ENCODE peak calls at places on chromosomes 3 and 15, in seven cellular contexts. P, Q, Y, S, G, Z and C are unnamed samples.

GRCh38 chr3:167406876-167407492 is 26.9 kb upstream of the ZBBX start:
- DNase-seq in P (peak), Q (peak), Y (peak), S (peak), G (peak), Z (peak), C (peak)

GRCh38 chr3:169026543-169027181 is 636.9 kb downstream of the MECOM start:
- DNase-seq in P (no peak), Q (no peak), Y (no peak), S (no peak), G (peak), Z (peak), C (no peak)

GRCh38 chr3:183491923-183492848 is 63.3 kb downstream of the KLHL6 start:
- DNase-seq in P (peak), Q (no peak), Y (no peak), S (no peak), G (no peak), Z (no peak), C (no peak)

GRCh38 chr15:101167791-101168462 is 83.9 kb downstream of the CHSY1 start:
- DNase-seq in P (no peak), Q (no peak), Y (no peak), S (no peak), G (peak), Z (no peak), C (no peak)

GRCh38 chr15:55496716-55497115 is 11.3 kb downstream of the DNAAF4 start:
- DNase-seq in P (no peak), Q (no peak), Y (no peak), S (no peak), G (no peak), Z (no peak), C (no peak)

GRCh38 chr3:94175677-94176076 is 112.8 kb downstream of the NSUN3 start:
- DNase-seq in P (no peak), Q (no peak), Y (no peak), S (no peak), G (no peak), Z (no peak), C (no peak)

GRCh38 chr15:99722406-99722805 is 10.8 kb downstream of the LYSMD4 start:
- DNase-seq in P (no peak), Q (no peak), Y (no peak), S (no peak), G (no peak), Z (no peak), C (no peak)

GRCh38 chr15:88401972-88402656 is 65.1 kb downstream of the MRPL46 start:
- DNase-seq in P (peak), Q (no peak), Y (peak), S (no peak), G (no peak), Z (no peak), C (peak)

GRCh38 chr15:80152896-80153876 is at the start of gene FAH:
- DNase-seq in P (peak), Q (no peak), Y (peak), S (peak), G (peak), Z (peak), C (no peak)

GRCh38 chr15:70378126-70379031 is 280.7 kb upstream of the TLE3 start:
- DNase-seq in P (peak), Q (no peak), Y (no peak), S (no peak), G (no peak), Z (no peak), C (no peak)

GRCh38 chr3:146222204-146223046 is 28.5 kb downstream of the PLSCR4 start:
- DNase-seq in P (no peak), Q (no peak), Y (no peak), S (peak), G (peak), Z (no peak), C (no peak)

GRCh38 chr15:89898628-89899302 is 5.0 kb upstream of the AP3S2 start:
- DNase-seq in P (no peak), Q (no peak), Y (peak), S (no peak), G (peak), Z (no peak), C (no peak)

GRCh38 chr15:99618941-99619411 is 53.2 kb downstream of the MEF2A start:
- DNase-seq in P (no peak), Q (no peak), Y (no peak), S (no peak), G (no peak), Z (no peak), C (no peak)

GRCh38 chr3:41195970-41196369 is 3.3 kb upstream of the CTNNB1 start:
- DNase-seq in P (no peak), Q (no peak), Y (no peak), S (no peak), G (no peak), Z (peak), C (no peak)

GRCh38 chr15:40301467-40302179 is 6.1 kb downstream of the PLCB2 start:
- DNase-seq in P (no peak), Q (no peak), Y (no peak), S (no peak), G (no peak), Z (no peak), C (no peak)

GRCh38 chr3:141050576-141050912 is 603 bp upstream of the SPSB4 start:
- DNase-seq in P (no peak), Q (no peak), Y (no peak), S (peak), G (peak), Z (no peak), C (no peak)

GRCh38 chr3:182182531-182182968 is 470.8 kb downstream of the SOX2 start:
- DNase-seq in P (no peak), Q (no peak), Y (no peak), S (peak), G (peak), Z (peak), C (no peak)

GRCh38 chr3:130800829-130801228 is 54.2 kb upstream of the PIK3R4 start:
- DNase-seq in P (no peak), Q (no peak), Y (no peak), S (no peak), G (peak), Z (no peak), C (no peak)

GRCh38 chr3:47359283-47359682 is 21.5 kb upstream of the PTPN23 start:
- DNase-seq in P (no peak), Q (no peak), Y (no peak), S (no peak), G (no peak), Z (no peak), C (no peak)

GRCh38 chr15:43132830-43133428 is 457 bp upstream of the TMEM62 start:
- DNase-seq in P (no peak), Q (no peak), Y (no peak), S (no peak), G (no peak), Z (no peak), C (no peak)

GRCh38 chr3:148816427-148816826 is 11.2 kb upstream of the CPB1 start:
- DNase-seq in P (no peak), Q (no peak), Y (no peak), S (peak), G (no peak), Z (peak), C (no peak)

GRCh38 chr15:39786444-39787056 is 3.9 kb upstream of the FSIP1 start:
- DNase-seq in P (no peak), Q (no peak), Y (peak), S (peak), G (peak), Z (peak), C (no peak)

GRCh38 chr3:156918746-156919145 is 92.6 kb downstream of the LEKR1 start:
- DNase-seq in P (no peak), Q (no peak), Y (no peak), S (no peak), G (no peak), Z (no peak), C (no peak)

GRCh38 chr3:129238945-129239705 is 10.3 kb upstream of the COPG1 start:
- DNase-seq in P (no peak), Q (no peak), Y (no peak), S (no peak), G (no peak), Z (no peak), C (no peak)

GRCh38 chr3:101695779-101696372 is 9.4 kb upstream of the RPL24 start:
- DNase-seq in P (no peak), Q (no peak), Y (peak), S (no peak), G (peak), Z (no peak), C (no peak)